ENCODE peak calls at places on chromosome 13, in five cellular contexts. W, X, V, M and K are unnamed samples.

GRCh38 chr13:105638446-105638845 is 897.0 kb downstream of the EFNB2 start:
- DNase-seq in W (no peak), X (no peak), V (no peak), M (no peak), K (no peak)

GRCh38 chr13:111541752-111542529 is 221.5 kb downstream of the TEX29 start:
- DNase-seq in W (no peak), X (no peak), V (no peak), M (no peak), K (no peak)

GRCh38 chr13:102452831-102453230 is 51.0 kb upstream of the FGF14 start:
- DNase-seq in W (no peak), X (no peak), V (no peak), M (no peak), K (no peak)

GRCh38 chr13:28522871-28523270 is 27.9 kb upstream of the FLT1 start:
- DNase-seq in W (no peak), X (no peak), V (no peak), M (no peak), K (peak; percentile 60)

GRCh38 chr13:76383671-76384461 is 502.3 kb downstream of the KCTD12 start:
- DNase-seq in W (peak; percentile 69), X (no peak), V (no peak), M (no peak), K (no peak)

GRCh38 chr13:106602178-106602577 is 34.2 kb upstream of the ARGLU1 start:
- DNase-seq in W (no peak), X (no peak), V (no peak), M (no peak), K (peak; percentile 70)

GRCh38 chr13:90201198-90201597 is 1146.3 kb upstream of the MIR17HG start:
- DNase-seq in W (no peak), X (no peak), V (no peak), M (no peak), K (no peak)

GRCh38 chr13:96072392-96072791 is 17.5 kb upstream of the HS6ST3 start:
- DNase-seq in W (no peak), X (no peak), V (no peak), M (no peak), K (no peak)

GRCh38 chr13:67119481-67119883 is 110.7 kb downstream of the PCDH9 start:
- DNase-seq in W (peak; percentile 90), X (no peak), V (no peak), M (no peak), K (no peak)

GRCh38 chr13:29923554-29924481 is 73.4 kb upstream of the UBL3 start:
- DNase-seq in W (peak; percentile 93), X (peak; percentile 76), V (peak; percentile 77), M (peak; percentile 83), K (peak; percentile 92)
- TF ChIP-seq POLR2A in W (no peak), X (no peak), V (no peak), M (no peak), K (peak; percentile 50)

GRCh38 chr13:24273926-24274325 is 35.5 kb upstream of the C1QTNF9 start:
- DNase-seq in W (no peak), X (no peak), V (no peak), M (no peak), K (no peak)
- H3K27ac ChIP-seq in W (no peak overlapping the region), X (peak overlapping the region; percentile 93), V (no peak overlapping the region), M (no peak overlapping the region), K (no peak overlapping the region)

DNA sequence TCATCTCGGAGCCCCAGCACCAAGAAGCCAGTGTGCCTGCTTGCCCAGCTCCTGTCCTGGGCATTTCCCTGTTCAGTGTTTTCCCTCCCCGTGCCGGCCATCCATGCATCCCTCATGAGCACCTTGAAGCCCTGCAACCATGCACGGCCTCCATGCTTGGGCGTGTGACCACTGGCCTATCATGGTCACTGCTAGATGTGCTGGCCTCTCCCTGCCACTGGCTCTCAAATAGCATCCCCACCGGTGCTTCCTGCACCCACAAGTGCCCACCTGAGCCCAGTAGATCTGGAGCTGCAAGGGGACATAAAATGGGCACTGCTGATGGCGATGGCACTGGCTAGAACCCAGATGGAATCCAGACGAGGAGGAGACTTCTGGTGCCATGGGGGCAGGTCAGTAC is 126.0 kb downstream of the TUBA3C start:
- DNase-seq in W (no peak), X (no peak), V (no peak), M (no peak), K (no peak)
- H3K9me3 ChIP-seq in W (peaks cover 18% of the 10 kb centered on the region), X (no peaks in the 10 kb centered on the region), V (peaks cover 87% of the 10 kb centered on the region), M (no peaks in the 10 kb centered on the region), K (no peaks in the 10 kb centered on the region)

GRCh38 chr13:80342541-80343371 is 1.8 kb upstream of the SPRY2 start:
- DNase-seq in W (peak; percentile 83), X (peak; percentile 89), V (no peak), M (peak; percentile 85), K (peak; percentile 85)
- TF ChIP-seq POLR2A in W (no peak), X (no peak), V (peak; percentile 68), M (peak; percentile 17), K (no peak)